ENCODE peak calls at places on chromosomes 1 and 21, in eight cellular contexts. K is OCI-M1; Y is nucleus accumbens; X is stimulated activated CD8-positive, alpha-beta memory T cell treated with anti-CD3 and anti-CD28 coated beads, Interleukin-12 subunit alpha, Interleukin-12 subunit beta, amount 100 ng/mL, for 4 hours; E is NCI-H345; P is T-helper 1 cell; H is CD8-positive, alpha-beta T cell; M is stimulated activated CD4-positive, alpha-beta T cell treated with anti-CD3 and anti-CD28 coated beads, Interleukin-4, amount 100 ng/mL, for 48 hours. S is an unnamed sample.

GRCh38 chr21:45894107-45894810 is 87.3 kb upstream of the COL6A1 start:
- DNase-seq in M (no peak), P (no peak), K (no peak), X (no peak), Y (no peak), E (no peak), H (no peak), S (no peak)

GRCh38 chr21:42666023-42666747 is 12.8 kb downstream of the PDE9A start:
- DNase-seq in Y (no peak), H (no peak), E (no peak), M (no peak), K (peak), P (no peak), X (no peak), S (no peak)

GRCh38 chr1:109877320-109877771 is 33.3 kb upstream of the CSF1 start:
- DNase-seq in X (no peak), E (no peak), K (no peak), Y (peak), P (no peak), M (no peak), H (no peak), S (no peak)

GRCh38 chr1:93798301-93798700 is 80.7 kb downstream of the DNTTIP2 start:
- DNase-seq in E (no peak), K (no peak), Y (no peak), M (no peak), X (no peak), P (no peak), H (no peak), S (no peak)

GRCh38 chr21:31557421-31557955 is 102.0 kb upstream of the SOD1 start:
- DNase-seq in K (no peak), X (no peak), E (peak), M (no peak), H (no peak), Y (peak), P (peak), S (peak)

GRCh38 chr1:108561731-108562326 is 1.9 kb downstream of the EEIG2 start:
- DNase-seq in P (peak), X (peak), E (peak), Y (peak), M (peak), H (peak), K (peak), S (peak)

GRCh38 chr1:235649722-235650163 is at the start of gene GNG4:
- DNase-seq in K (no peak), Y (no peak), H (no peak), M (no peak), P (no peak), X (no peak), E (peak), S (peak)

GRCh38 chr21:45514311-45515021 is 27.8 kb downstream of the SLC19A1 start:
- DNase-seq in E (no peak), M (no peak), K (no peak), Y (no peak), P (no peak), H (no peak), X (no peak), S (no peak)

GRCh38 chr1:203640117-203640516 is 13.5 kb downstream of the ATP2B4 start:
- DNase-seq in K (no peak), Y (no peak), E (no peak), H (no peak), M (no peak), P (no peak), X (no peak), S (no peak)

GRCh38 chr1:2803086-2803930 is 1.8 kb upstream of the TTC34 start:
- DNase-seq in E (no peak), Y (no peak), K (no peak), M (no peak), H (no peak), X (no peak), P (no peak), S (no peak)

GRCh38 chr1:231603598-231604275 is 22.9 kb upstream of the DISC1 start:
- DNase-seq in K (peak), X (no peak), Y (peak), M (peak), P (peak), H (no peak), E (peak), S (no peak)

GRCh38 chr1:32208891-32209309 is at the start of gene DCDC2B:
- DNase-seq in K (peak), X (no peak), P (no peak), H (no peak), Y (peak), M (no peak), E (peak), S (no peak)

GRCh38 chr1:17281775-17282181 is 26.2 kb upstream of the PADI4 start:
- DNase-seq in H (no peak), Y (no peak), M (no peak), E (no peak), X (no peak), K (peak), P (no peak), S (no peak)

GRCh38 chr1:227891223-227891954 is 56.3 kb downstream of the WNT9A start:
- DNase-seq in P (no peak), Y (no peak), K (no peak), M (no peak), X (no peak), E (no peak), H (no peak), S (no peak)

GRCh38 chr1:175409938-175410337 is 217.4 kb upstream of the KIAA0040 start:
- DNase-seq in K (peak), E (no peak), Y (no peak), P (no peak), H (no peak), X (no peak), M (no peak), S (no peak)

GRCh38 chr1:54567961-54568360 is 19.9 kb downstream of the ACOT11 start:
- DNase-seq in Y (no peak), H (no peak), X (no peak), K (peak), P (no peak), E (no peak), M (no peak), S (no peak)

GRCh38 chr1:239394107-239394506 is 7.7 kb downstream of the CHRM3 start:
- DNase-seq in E (no peak), P (no peak), Y (no peak), X (no peak), M (no peak), K (no peak), H (no peak), S (no peak)

GRCh38 chr1:119453021-119453420 is 38.1 kb downstream of the HSD3B2 start:
- DNase-seq in P (no peak), Y (no peak), H (no peak), K (no peak), M (peak), E (peak), X (no peak), S (no peak)

GRCh38 chr1:10286244-10286643 is 75.9 kb downstream of the KIF1B start:
- DNase-seq in H (no peak), K (no peak), M (no peak), E (no peak), X (no peak), P (no peak), Y (no peak), S (no peak)

GRCh38 chr1:203291201-203292096 is 13.9 kb upstream of the BTG2 start:
- DNase-seq in Y (peak), K (no peak), X (no peak), E (peak), P (no peak), H (no peak), M (no peak), S (no peak)

GRCh38 chr1:44036409-44037111 is 5.3 kb upstream of the SLC6A9 start:
- DNase-seq in M (peak), E (peak), H (peak), Y (peak), X (peak), P (peak), K (peak), S (peak)

GRCh38 chr1:240912821-240913220 is 300.9 kb upstream of the GREM2 start:
- DNase-seq in E (no peak), K (no peak), M (no peak), X (no peak), H (no peak), P (no peak), Y (no peak), S (no peak)

GRCh38 chr1:116855220-116855619 is 54.5 kb upstream of the PTGFRN start:
- DNase-seq in E (peak), X (no peak), P (no peak), K (no peak), H (no peak), Y (peak), M (no peak), S (no peak)

GRCh38 chr21:36769051-36769867 is 70.3 kb downstream of the SIM2 start:
- DNase-seq in X (no peak), H (no peak), E (no peak), M (no peak), Y (no peak), P (no peak), K (peak), S (no peak)

GRCh38 chr1:107442545-107442944 is 301.7 kb downstream of the NTNG1 start:
- DNase-seq in P (no peak), H (no peak), Y (no peak), M (no peak), E (no peak), K (peak), X (no peak), S (no peak)

GRCh38 chr1:45954401-45954847 is 151.0 kb downstream of the MAST2 start:
- DNase-seq in P (no peak), K (peak), X (no peak), Y (no peak), E (no peak), M (no peak), H (no peak), S (no peak)

GRCh38 chr1:71303617-71304041 is 222.8 kb upstream of the ZRANB2 start:
- DNase-seq in K (no peak), X (no peak), Y (no peak), H (no peak), M (no peak), P (no peak), E (no peak), S (no peak)

GRCh38 chr1:26759531-26759930 is 28.2 kb upstream of the PIGV start:
- DNase-seq in M (no peak), H (no peak), X (no peak), K (no peak), P (no peak), E (no peak), Y (no peak), S (no peak)

GRCh38 chr1:162310337-162310736 is 66.3 kb downstream of the SPATA46 start:
- DNase-seq in E (no peak), M (no peak), P (no peak), H (no peak), X (no peak), K (peak), Y (no peak), S (no peak)

GRCh38 chr1:154714638-154715037 is 106.7 kb upstream of the ADAR start:
- DNase-seq in P (no peak), H (no peak), K (peak), X (no peak), M (no peak), E (peak), Y (no peak), S (no peak)

GRCh38 chr1:168709896-168710305 is 19.1 kb downstream of the DPT start:
- DNase-seq in H (no peak), P (no peak), Y (no peak), M (no peak), E (no peak), X (no peak), K (no peak), S (no peak)

GRCh38 chr1:180343931-180344406 is 113.9 kb downstream of the LHX4 start:
- DNase-seq in E (peak), Y (no peak), P (no peak), X (no peak), M (no peak), H (no peak), K (peak), S (no peak)

GRCh38 chr1:115168026-115168425 is 78.7 kb upstream of the TSPAN2 start:
- DNase-seq in K (no peak), E (no peak), M (no peak), X (no peak), H (no peak), P (no peak), Y (no peak), S (no peak)

GRCh38 chr1:87450615-87451209 is 122.0 kb downstream of the LMO4 start:
- DNase-seq in P (no peak), Y (no peak), M (no peak), E (no peak), X (no peak), K (peak), H (no peak), S (no peak)

S was measured in activated B cell treated with CpG ODN at 0.5 μM for 24 hours.